ENCODE peak calls at places on chromosomes 7 and 10, in four cellular contexts. Y, W, G and D are unnamed samples.
A peak's percentile ranks its signal among the peaks of the same experiment; 100 is the strongest.

GRCh38 chr7:135210818-135211178 is 528 bp downstream of the WDR91 start:
- DNase-seq in Y (no peak), W (peak; percentile 26), G (no peak), D (no peak)

GRCh38 chr10:17910144-17910789 is 41.5 kb upstream of the SLC39A12 start:
- DNase-seq in Y (peak; percentile 44), W (peak; percentile 63), G (peak; percentile 60), D (peak; percentile 50)

GRCh38 chr7:151005566-151005965 is 14.7 kb downstream of the NOS3 start:
- DNase-seq in Y (no peak), W (no peak), G (no peak), D (no peak)

GRCh38 chr7:50355817-50356178 is 51.3 kb downstream of the IKZF1 start:
- DNase-seq in Y (no peak), W (no peak), G (no peak), D (no peak)

GRCh38 chr7:105268056-105268455 is 120.7 kb downstream of the SRPK2 start:
- DNase-seq in Y (no peak), W (peak; percentile 87), G (peak; percentile 32), D (no peak)

GRCh38 chr10:49394933-49395740 is 752 bp downstream of the DRGX start:
- DNase-seq in Y (no peak), W (no peak), G (no peak), D (no peak)

GRCh38 chr7:7720750-7721621 is 2.6 kb upstream of the RPA3 start:
- DNase-seq in Y (no peak), W (no peak), G (no peak), D (no peak)

GRCh38 chr10:95401704-95402469 is 111.1 kb upstream of the PDLIM1 start:
- DNase-seq in Y (no peak), W (no peak), G (no peak), D (no peak)

GRCh38 chr7:92589056-92589455 is 1.1 kb downstream of the FAM133B start:
- DNase-seq in Y (no peak), W (no peak), G (no peak), D (no peak)

GRCh38 chr7:84912993-84913635 is 273.7 kb downstream of the SEMA3D start:
- DNase-seq in Y (no peak), W (no peak), G (no peak), D (no peak)

GRCh38 chr7:111029574-111030357 is 61.2 kb upstream of the LRRN3 start:
- DNase-seq in Y (peak; percentile 8), W (peak; percentile 17), G (no peak), D (peak; percentile 82)

GRCh38 chr7:129607471-129608120 is 3.9 kb upstream of the NRF1 start:
- DNase-seq in Y (peak; percentile 45), W (no peak), G (peak; percentile 63), D (no peak)

GRCh38 chr7:149005427-149006344 is 22.6 kb downstream of the PDIA4 start:
- DNase-seq in Y (peak; percentile 83), W (peak; percentile 55), G (peak; percentile 76), D (peak; percentile 80)

GRCh38 chr10:118472961-118473675 is 122.3 kb downstream of the PRLHR start:
- DNase-seq in Y (no peak), W (no peak), G (no peak), D (no peak)

GRCh38 chr10:101091546-101092290 is 29.9 kb downstream of the KAZALD1 start:
- DNase-seq in Y (no peak), W (no peak), G (peak; percentile 78), D (no peak)

GRCh38 chr7:150663802-150664494 is 21.6 kb upstream of the GIMAP2 start:
- DNase-seq in Y (peak; percentile 23), W (no peak), G (no peak), D (no peak)

GRCh38 chr7:2010101-2010500 is 222.6 kb downstream of the MAD1L1 start:
- DNase-seq in Y (no peak), W (no peak), G (no peak), D (no peak)

GRCh38 chr10:129421399-129421798 is 45.6 kb upstream of the MGMT start:
- DNase-seq in Y (no peak), W (no peak), G (no peak), D (no peak)

GRCh38 chr7:142796501-142797341 is 26.0 kb downstream of the PRSS2 start:
- DNase-seq in Y (no peak), W (no peak), G (no peak), D (no peak)

GRCh38 chr10:4541292-4541691 is 284.7 kb upstream of the AKR1E2 start:
- DNase-seq in Y (peak; percentile 19), W (peak; percentile 90), G (peak; percentile 48), D (no peak)

GRCh38 chr7:46191776-46192175 is 270.7 kb upstream of the IGFBP3 start:
- DNase-seq in Y (no peak), W (peak; percentile 91), G (no peak), D (no peak)

GRCh38 chr10:34022195-34022594 is 687.7 kb upstream of the NRP1 start:
- DNase-seq in Y (no peak), W (no peak), G (no peak), D (no peak)

GRCh38 chr7:43569424-43569823 is 13.5 kb upstream of the STK17A start:
- DNase-seq in Y (no peak), W (peak; percentile 84), G (no peak), D (no peak)

GRCh38 chr10:12048547-12048946 is 5.9 kb upstream of the UPF2 start:
- DNase-seq in Y (no peak), W (no peak), G (no peak), D (no peak)

GRCh38 chr10:54797636-54798395 is 3.2 kb downstream of the PCDH15 start:
- DNase-seq in Y (no peak), W (peak; percentile 4), G (no peak), D (no peak)

GRCh38 chr10:76444034-76444800 is 1012.8 kb downstream of the LRMDA start:
- DNase-seq in Y (peak; percentile 19), W (peak; percentile 13), G (no peak), D (no peak)

GRCh38 chr10:120593693-120594092 is 136.7 kb downstream of the PLPP4 start:
- DNase-seq in Y (no peak), W (no peak), G (no peak), D (no peak)

GRCh38 chr10:115947104-115947503 is 325.9 kb downstream of the GFRA1 start:
- DNase-seq in Y (no peak), W (peak; percentile 58), G (peak; percentile 11), D (no peak)

GRCh38 chr7:75650671-75651070 is 88.1 kb downstream of the HIP1 start:
- DNase-seq in Y (peak; percentile 51), W (no peak), G (no peak), D (peak; percentile 50)

GRCh38 chr10:14820010-14820774 is 17.6 kb downstream of the CDNF start:
- DNase-seq in Y (no peak), W (peak; percentile 95), G (peak; percentile 92), D (no peak)

GRCh38 chr7:110095372-110096052 is 995.4 kb upstream of the LRRN3 start:
- DNase-seq in Y (no peak), W (no peak), G (no peak), D (no peak)

DNA sequence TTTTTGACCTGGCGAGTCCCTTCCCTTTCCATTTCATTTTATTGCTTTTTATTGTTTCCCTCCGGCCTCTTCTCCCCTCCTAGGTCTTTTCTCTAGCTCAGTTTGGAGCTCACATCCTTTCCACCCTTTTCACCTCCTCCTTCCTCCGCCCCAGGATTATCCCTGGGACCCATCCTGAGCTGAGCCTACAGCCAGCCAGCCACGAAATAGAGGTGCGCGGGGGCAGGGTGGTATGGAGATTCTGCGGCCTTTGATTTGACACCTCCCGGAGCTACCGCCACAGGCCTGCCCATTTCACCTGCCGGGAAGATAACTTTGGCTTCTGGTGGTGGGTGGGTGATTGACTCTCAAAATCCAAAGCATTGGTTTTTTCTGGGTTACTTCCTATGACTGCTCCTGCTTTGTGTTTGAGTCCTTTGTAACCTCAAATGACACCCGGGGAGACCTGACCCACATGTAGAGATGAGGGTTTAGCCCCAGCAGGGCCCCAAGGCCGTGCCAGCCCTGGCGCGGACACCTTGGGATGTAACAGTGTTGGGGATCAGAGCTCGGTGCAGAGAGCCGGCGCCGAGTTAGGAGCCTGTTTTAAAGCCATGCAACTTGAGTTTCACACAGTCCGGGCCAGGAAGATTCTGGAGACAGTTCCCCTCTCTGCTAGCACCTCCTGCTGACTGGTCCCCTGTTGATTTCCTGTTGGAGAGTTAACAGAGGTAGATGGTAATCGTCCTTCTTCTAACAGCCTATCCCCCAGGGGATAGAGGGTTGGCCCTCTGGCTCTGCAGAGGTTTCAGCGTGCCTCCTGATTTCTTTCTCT is 1.5 kb downstream of the DUSP5 start:
- DNase-seq in Y (peak; percentile 64), W (peak; percentile 74), G (peak; percentile 70), D (peak; percentile 15)
- H3K4me1 ChIP-seq in Y (peaks cover 66% of the 10 kb centered on the region), W (peaks cover 25% of the 10 kb centered on the region), G (peaks cover 49% of the 10 kb centered on the region), D (peaks cover 38% of the 10 kb centered on the region)

GRCh38 chr7:140398821-140399220 is 491 bp upstream of the SLC37A3 start:
- DNase-seq in Y (no peak), W (no peak), G (no peak), D (no peak)
- H3K4me3 ChIP-seq in Y (no peak overlapping the region), W (no peak overlapping the region), G (peak overlapping the region; percentile 95), D (no peak overlapping the region)

GRCh38 chr7:98162758-98163157 is 48.5 kb upstream of the BHLHA15 start:
- DNase-seq in Y (no peak), W (no peak), G (no peak), D (no peak)
- TF ChIP-seq POLR2A in Y (no peak), W (no peak), G (no peak), D (no peak)

GRCh38 chr10:69403066-69403465 is 13.7 kb downstream of the TACR2 start:
- DNase-seq in Y (no peak), W (no peak), G (no peak), D (no peak)

GRCh38 chr10:69403519-69403918 is 13.2 kb downstream of the TACR2 start:
- DNase-seq in Y (no peak), W (peak; percentile 96), G (no peak), D (no peak)

GRCh38 chr10:69405221-69405620 is 11.5 kb downstream of the TACR2 start:
- DNase-seq in Y (no peak), W (peak; percentile 15), G (no peak), D (no peak)

GRCh38 chr10:69406302-69406811 is 10.4 kb downstream of the TACR2 start:
- DNase-seq in Y (no peak), W (no peak), G (no peak), D (peak; percentile 86)

GRCh38 chr10:69404786-69405185 is 11.9 kb downstream of the TACR2 start:
- DNase-seq in Y (no peak), W (no peak), G (no peak), D (no peak)
- H3K4me1 ChIP-seq in Y (peaks cover 21% of the 10 kb centered on the region), W (peaks cover 12% of the 10 kb centered on the region), G (peaks cover 14% of the 10 kb centered on the region), D (peaks cover 32% of the 10 kb centered on the region)

GRCh38 chr10:77463967-77464745 is 173.5 kb downstream of the KCNMA1 start:
- DNase-seq in Y (no peak), W (peak; percentile 70), G (no peak), D (no peak)

GRCh38 chr10:77459905-77460304 is 177.7 kb downstream of the KCNMA1 start:
- DNase-seq in Y (no peak), W (no peak), G (no peak), D (no peak)

GRCh38 chr10:77461636-77462296 is 175.8 kb downstream of the KCNMA1 start:
- DNase-seq in Y (no peak), W (no peak), G (no peak), D (no peak)

GRCh38 chr10:77467422-77467963 is 170.1 kb downstream of the KCNMA1 start:
- DNase-seq in Y (no peak), W (no peak), G (no peak), D (no peak)

DNA sequence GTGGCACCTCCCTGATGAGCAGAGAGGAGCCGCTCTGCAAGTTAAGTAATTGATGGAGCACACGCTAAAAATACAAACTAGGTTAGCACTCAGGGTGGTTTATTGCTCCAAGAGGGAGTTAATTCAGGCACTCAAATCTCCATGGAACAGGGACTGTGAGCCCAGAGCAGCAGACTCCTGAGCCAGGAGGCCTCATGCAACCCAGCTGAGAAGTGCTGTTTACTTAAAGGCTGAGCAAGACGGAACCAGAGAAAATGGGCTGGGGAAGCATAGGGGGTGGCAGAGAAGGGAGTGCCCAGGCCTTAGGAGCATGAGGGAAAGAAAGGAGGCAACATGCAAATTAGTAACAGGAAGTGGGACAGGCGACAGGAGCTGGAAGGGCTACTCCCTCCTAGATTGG is 174.1 kb downstream of the KCNMA1 start:
- DNase-seq in Y (no peak), W (peak; percentile 13), G (no peak), D (no peak)
- H3K4me3 ChIP-seq in Y (no peak overlapping the region), W (no peak overlapping the region), G (no peak overlapping the region), D (no peak overlapping the region)